ENCODE peak calls at places on chromosomes 4 and X, in four cellular contexts. One of them, this sample, is unnamed.

GRCh38 chr4:94571301-94571700 is 119.6 kb downstream of the PDLIM5 start:
- DNase-seq in osteoblast: no peak
- DNase-seq in DND-41: no peak
- DNase-seq in GM23248: no peak
- DNase-seq in this sample: no peak

GRCh38 chr4:129239088-129239487 is 143.1 kb downstream of the C4orf33 start:
- DNase-seq in osteoblast: no peak
- DNase-seq in GM23248: peak; percentile 19
- DNase-seq in DND-41: no peak
- DNase-seq in this sample: no peak

GRCh38 chrX:73401591-73402266 is 45.1 kb upstream of the CDX4 start:
- DNase-seq in DND-41: no peak
- DNase-seq in GM23248: no peak
- DNase-seq in osteoblast: no peak
- DNase-seq in this sample: peak; percentile 41

GRCh38 chr4:101944649-101945048 is 154.1 kb downstream of the BANK1 start:
- DNase-seq in osteoblast: no peak
- DNase-seq in DND-41: no peak
- DNase-seq in GM23248: peak; percentile 30
- DNase-seq in this sample: no peak

GRCh38 chrX:72569786-72570185 is 2.9 kb downstream of the HDAC8 start:
- DNase-seq in GM23248: peak; percentile 82
- DNase-seq in osteoblast: no peak
- DNase-seq in DND-41: no peak
- DNase-seq in this sample: no peak

GRCh38 chr4:41632481-41633073 is 94.6 kb downstream of the LIMCH1 start:
- DNase-seq in DND-41: no peak
- DNase-seq in GM23248: peak; percentile 43
- DNase-seq in osteoblast: no peak
- DNase-seq in this sample: no peak

GRCh38 chrX:74461384-74461783 is 40.1 kb downstream of the SLC16A2 start:
- DNase-seq in osteoblast: no peak
- DNase-seq in GM23248: peak; percentile 16
- DNase-seq in DND-41: no peak
- DNase-seq in this sample: no peak

GRCh38 chrX:71859637-71860036 is 51.0 kb upstream of the NHSL2 start:
- DNase-seq in osteoblast: peak; percentile 3
- DNase-seq in DND-41: peak; percentile 35
- DNase-seq in GM23248: peak; percentile 59
- DNase-seq in this sample: peak; percentile 70

GRCh38 chr4:184170996-184171395 is 46.7 kb downstream of the ENPP6 start:
- DNase-seq in osteoblast: peak; percentile 85
- DNase-seq in DND-41: no peak
- DNase-seq in GM23248: peak; percentile 30
- DNase-seq in this sample: no peak

GRCh38 chr4:119135721-119136121 is at the start of gene MYOZ2:
- DNase-seq in osteoblast: no peak
- DNase-seq in GM23248: peak; percentile 67
- DNase-seq in DND-41: no peak
- DNase-seq in this sample: no peak

GRCh38 chrX:33735182-33735581 is 396.9 kb downstream of the FAM47A start:
- DNase-seq in GM23248: no peak
- DNase-seq in DND-41: no peak
- DNase-seq in osteoblast: no peak
- DNase-seq in this sample: no peak

GRCh38 chr4:602559-602942 is 22.8 kb upstream of the PDE6B start:
- DNase-seq in osteoblast: no peak
- DNase-seq in DND-41: no peak
- DNase-seq in GM23248: peak; percentile 28
- DNase-seq in this sample: peak; percentile 87

GRCh38 chrX:73525928-73526690 is 36.9 kb upstream of the CHIC1 start:
- DNase-seq in osteoblast: peak; percentile 1
- DNase-seq in GM23248: no peak
- DNase-seq in DND-41: no peak
- DNase-seq in this sample: no peak

GRCh38 chr4:7295917-7296660 is 103.8 kb downstream of the SORCS2 start:
- DNase-seq in GM23248: peak; percentile 62
- DNase-seq in osteoblast: peak; percentile 95
- DNase-seq in DND-41: peak; percentile 16
- DNase-seq in this sample: peak; percentile 84

GRCh38 chr4:75819121-75819520 is 83.1 kb downstream of the PPEF2 start:
- DNase-seq in osteoblast: no peak
- DNase-seq in DND-41: no peak
- DNase-seq in GM23248: no peak
- DNase-seq in this sample: no peak

GRCh38 chr4:118280501-118281218 is 72.1 kb downstream of the PRSS12 start:
- DNase-seq in DND-41: peak; percentile 47
- DNase-seq in osteoblast: no peak
- DNase-seq in GM23248: peak; percentile 72
- DNase-seq in this sample: peak; percentile 69

GRCh38 chr4:10640535-10641159 is 43.9 kb downstream of the CLNK start:
- DNase-seq in GM23248: no peak
- DNase-seq in DND-41: peak; percentile 53
- DNase-seq in osteoblast: no peak
- DNase-seq in this sample: no peak

DNA sequence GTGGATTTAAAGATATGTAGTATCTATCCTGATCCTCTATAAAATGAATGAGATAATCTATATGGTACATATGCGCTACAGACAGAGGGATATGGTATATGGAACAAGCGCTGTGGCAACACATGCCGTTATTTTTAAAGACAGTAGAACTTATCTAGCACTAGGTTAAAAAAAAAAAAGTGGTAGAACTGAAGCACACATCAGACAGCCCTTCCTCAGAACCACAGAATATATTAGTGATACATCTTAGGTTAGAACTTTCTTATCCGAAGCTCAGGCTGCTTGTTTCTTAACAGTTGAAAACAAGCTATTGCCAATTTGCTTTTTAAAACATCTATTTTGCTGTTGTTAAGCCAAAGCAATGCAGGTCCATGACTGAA is 11.8 kb downstream of the PPA2 start:
- DNase-seq in DND-41: no peak
- DNase-seq in osteoblast: no peak
- DNase-seq in GM23248: no peak
- DNase-seq in this sample: no peak
- H4K20me1 ChIP-seq in DND-41: peaks cover 11% of the 10 kb centered on the region
- H4K20me1 ChIP-seq in osteoblast: peaks cover 13% of the 10 kb centered on the region
- H4K20me1 ChIP-seq in GM23248: no peaks in the 10 kb centered on the region
- H4K20me1 ChIP-seq in this sample: no peaks in the 10 kb centered on the region

GRCh38 chr4:4496604-4497372 is 45.1 kb downstream of the STX18 start:
- DNase-seq in DND-41: no peak
- DNase-seq in GM23248: no peak
- DNase-seq in osteoblast: no peak
- DNase-seq in this sample: no peak
- H4K20me1 ChIP-seq in DND-41: peaks cover 5% of the 10 kb centered on the region
- H4K20me1 ChIP-seq in GM23248: no peaks in the 10 kb centered on the region
- H4K20me1 ChIP-seq in osteoblast: peaks cover 36% of the 10 kb centered on the region
- H4K20me1 ChIP-seq in this sample: peaks cover 56% of the 10 kb centered on the region

GRCh38 chrX:627510-627964 is 3.1 kb upstream of the SHOX start:
- DNase-seq in osteoblast: peak; percentile 43
- DNase-seq in DND-41: no peak
- DNase-seq in GM23248: no peak
- DNase-seq in this sample: no peak

GRCh38 chrX:623268-623598 is 7.4 kb upstream of the SHOX start:
- DNase-seq in GM23248: no peak
- DNase-seq in DND-41: no peak
- DNase-seq in osteoblast: peak; percentile 73
- DNase-seq in this sample: no peak

GRCh38 chrX:623599-624323 is 6.8 kb upstream of the SHOX start:
- DNase-seq in DND-41: no peak
- DNase-seq in GM23248: peak; percentile 8
- DNase-seq in osteoblast: peak; percentile 76
- DNase-seq in this sample: no peak

GRCh38 chrX:626745-627509 is 3.7 kb upstream of the SHOX start:
- DNase-seq in DND-41: no peak
- DNase-seq in GM23248: no peak
- DNase-seq in osteoblast: peak; percentile 80
- DNase-seq in this sample: no peak

GRCh38 chrX:625137-625691 is 5.4 kb upstream of the SHOX start:
- DNase-seq in GM23248: no peak
- DNase-seq in osteoblast: peak; percentile 84
- DNase-seq in DND-41: no peak
- DNase-seq in this sample: no peak
- H4K20me1 ChIP-seq in GM23248: no peaks in the 10 kb centered on the region
- H4K20me1 ChIP-seq in osteoblast: no peaks in the 10 kb centered on the region
- H4K20me1 ChIP-seq in DND-41: no peaks in the 10 kb centered on the region
- H4K20me1 ChIP-seq in this sample: no peaks in the 10 kb centered on the region

GRCh38 chr4:161273607-161274006 is 890.2 kb downstream of the FSTL5 start:
- DNase-seq in osteoblast: peak; percentile 32
- DNase-seq in DND-41: no peak
- DNase-seq in GM23248: no peak
- DNase-seq in this sample: no peak
- H4K20me1 ChIP-seq in osteoblast: no peaks in the 10 kb centered on the region
- H4K20me1 ChIP-seq in DND-41: no peaks in the 10 kb centered on the region
- H4K20me1 ChIP-seq in GM23248: no peaks in the 10 kb centered on the region
- H4K20me1 ChIP-seq in this sample: no peaks in the 10 kb centered on the region

DNA sequence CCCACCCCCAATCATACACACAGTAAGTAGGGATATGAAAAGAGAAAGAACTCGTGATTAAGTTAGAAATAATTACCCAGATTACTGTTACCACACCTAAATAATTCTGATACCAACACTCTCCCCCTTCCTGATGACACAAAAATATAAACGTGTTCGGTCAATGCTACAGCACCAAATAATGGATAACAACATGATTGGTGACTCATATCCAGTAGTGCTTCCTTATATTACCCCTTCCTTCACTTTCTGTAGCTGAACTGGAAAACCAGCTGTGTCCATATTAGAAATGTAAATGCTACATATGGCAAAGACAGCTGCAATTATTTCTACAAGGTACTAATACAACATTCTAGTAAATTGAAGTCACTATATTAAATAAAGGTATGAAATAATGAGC is 20.8 kb downstream of the EIF4E start:
- DNase-seq in GM23248: no peak
- DNase-seq in DND-41: no peak
- DNase-seq in osteoblast: no peak
- DNase-seq in this sample: no peak
- H4K20me1 ChIP-seq in GM23248: no peaks in the 10 kb centered on the region
- H4K20me1 ChIP-seq in DND-41: peaks cover 84% of the 10 kb centered on the region
- H4K20me1 ChIP-seq in osteoblast: peaks cover 36% of the 10 kb centered on the region
- H4K20me1 ChIP-seq in this sample: peaks cover 29% of the 10 kb centered on the region

GRCh38 chr4:139943277-139943676 is 210.7 kb downstream of the MAML3 start:
- DNase-seq in GM23248: no peak
- DNase-seq in osteoblast: peak; percentile 11
- DNase-seq in DND-41: no peak
- DNase-seq in this sample: no peak

GRCh38 chr4:139940600-139940999 is 213.4 kb downstream of the MAML3 start:
- DNase-seq in osteoblast: no peak
- DNase-seq in GM23248: no peak
- DNase-seq in DND-41: no peak
- DNase-seq in this sample: no peak

GRCh38 chr4:139938414-139938813 is 215.6 kb downstream of the MAML3 start:
- DNase-seq in DND-41: no peak
- DNase-seq in GM23248: no peak
- DNase-seq in osteoblast: no peak
- DNase-seq in this sample: no peak

DNA sequence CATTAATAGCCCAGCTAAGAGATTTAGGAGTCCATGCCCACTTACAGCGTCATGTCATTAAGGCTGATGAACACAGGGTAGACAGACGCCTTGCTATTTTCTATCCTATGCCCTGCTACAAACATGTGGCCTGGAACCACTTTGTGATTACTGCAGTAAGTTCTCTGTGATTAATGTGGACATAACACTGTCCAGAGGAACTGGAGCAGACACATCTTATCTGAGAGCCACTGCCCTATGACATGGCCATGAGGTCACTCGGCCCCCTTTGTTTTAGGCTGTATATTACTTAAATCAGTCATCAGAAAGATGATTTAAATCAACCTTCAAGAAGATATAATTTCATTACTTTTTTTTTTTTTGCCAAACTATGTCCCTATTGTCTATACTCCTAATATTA is 211.7 kb downstream of the MAML3 start:
- DNase-seq in GM23248: no peak
- DNase-seq in DND-41: no peak
- DNase-seq in osteoblast: no peak
- DNase-seq in this sample: no peak
- H4K20me1 ChIP-seq in GM23248: no peaks in the 10 kb centered on the region
- H4K20me1 ChIP-seq in DND-41: no peaks in the 10 kb centered on the region
- H4K20me1 ChIP-seq in osteoblast: no peaks in the 10 kb centered on the region
- H4K20me1 ChIP-seq in this sample: no peaks in the 10 kb centered on the region

DNA sequence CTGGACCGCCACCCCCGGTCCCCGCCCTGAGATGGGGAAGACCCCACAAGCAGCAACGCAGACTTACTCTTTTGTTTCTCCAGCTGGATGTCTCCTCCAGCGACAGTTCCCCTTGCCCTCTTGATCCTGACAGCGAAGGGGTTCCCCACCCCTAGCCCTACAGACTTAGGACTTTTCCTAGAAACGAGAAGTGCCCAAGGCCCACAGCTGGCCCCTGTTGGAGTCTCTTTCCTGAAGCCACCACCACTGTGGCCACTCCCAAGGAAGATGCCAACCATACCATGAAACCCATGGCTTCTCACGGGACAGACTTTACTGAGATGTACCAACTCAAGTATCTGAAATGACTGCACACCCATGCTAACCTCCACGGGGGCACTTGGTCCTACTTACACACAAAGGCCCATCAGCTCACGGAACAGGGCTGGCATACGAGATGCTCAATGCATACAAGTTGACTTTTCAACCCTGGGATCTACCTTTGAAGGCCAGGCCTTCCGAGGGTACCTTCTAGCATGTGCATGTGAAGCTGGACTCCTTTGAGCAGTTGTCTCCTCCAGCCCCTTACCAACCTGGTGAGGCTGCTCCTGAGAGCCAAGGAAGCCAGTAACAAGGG is 906 bp upstream of the IRAK1 start:
- DNase-seq in DND-41: no peak
- DNase-seq in osteoblast: peak; percentile 62
- DNase-seq in GM23248: peak; percentile 48
- DNase-seq in this sample: peak; percentile 52
- H4K20me1 ChIP-seq in DND-41: no peaks in the 10 kb centered on the region
- H4K20me1 ChIP-seq in osteoblast: no peaks in the 10 kb centered on the region
- H4K20me1 ChIP-seq in GM23248: no peaks in the 10 kb centered on the region
- H4K20me1 ChIP-seq in this sample: no peaks in the 10 kb centered on the region